ENCODE peak calls at places on chromosomes 5 and 9, in nine cellular contexts. L is activated T-helper 17 cell treated with anti-CD3 and anti-CD28 coated beads, Interleukin-2, amount 50 U/mL, for 72 hours; S is left cardiac atrium; C is K562; X is CD4-positive, CD25-positive, alpha-beta regulatory T cell; Q is right cardiac atrium; W is RWPE2; R is pancreas; J is mucosa of descending colon. N is an unnamed sample.

GRCh38 chr5:172768573-172769323 is 2.2 kb downstream of the DUSP1 start:
- ATAC-seq in L (no peak), S (no peak), C (no peak), X (no peak), Q (no peak), W (no peak), R (no peak), J (no peak), N (no peak)

GRCh38 chr5:76544268-76544926 is 78.8 kb downstream of the F2RL2 start:
- ATAC-seq in L (peak; percentile 29), S (peak; percentile 15), C (peak; percentile 77), X (peak; percentile 19), Q (no peak), W (peak; percentile 76), R (peak; percentile 84), J (peak; percentile 79), N (peak; percentile 58)

GRCh38 chr5:34503379-34504346 is 152.5 kb upstream of the RAI14 start:
- ATAC-seq in L (no peak), S (peak; percentile 75), C (no peak), X (no peak), Q (peak; percentile 75), W (no peak), R (peak; percentile 68), J (no peak), N (no peak)

GRCh38 chr9:113587471-113588031 is 124.0 kb downstream of the RGS3 start:
- ATAC-seq in L (no peak), S (peak; percentile 65), C (peak; percentile 88), X (no peak), Q (peak; percentile 72), W (no peak), R (peak; percentile 29), J (no peak), N (no peak)

GRCh38 chr5:179791881-179792611 is 1.7 kb upstream of the LTC4S start:
- ATAC-seq in L (no peak), S (peak; percentile 2), C (no peak), X (no peak), Q (peak; percentile 3), W (no peak), R (no peak), J (no peak), N (no peak)

GRCh38 chr9:93205045-93205768 is 21.3 kb downstream of the WNK2 start:
- ATAC-seq in L (peak; percentile 59), S (peak; percentile 74), C (peak; percentile 47), X (peak; percentile 33), Q (peak; percentile 79), W (no peak), R (peak; percentile 5), J (no peak), N (no peak)

GRCh38 chr5:143402464-143403356 is 776 bp downstream of the NR3C1 start:
- ATAC-seq in L (no peak), S (peak; percentile 53), C (peak; percentile 43), X (no peak), Q (peak; percentile 59), W (peak; percentile 9), R (peak; percentile 32), J (peak; percentile 20), N (peak; percentile 6)

GRCh38 chr9:96425500-96426169 is 7.5 kb upstream of the ZNF367 start:
- ATAC-seq in L (no peak), S (no peak), C (no peak), X (no peak), Q (no peak), W (no peak), R (no peak), J (peak; percentile 72), N (no peak)

GRCh38 chr9:121921444-121921843 is 171.7 kb downstream of the TTLL11 start:
- ATAC-seq in L (no peak), S (no peak), C (no peak), X (no peak), Q (no peak), W (peak; percentile 56), R (no peak), J (no peak), N (peak; percentile 54)

GRCh38 chr5:78600656-78601452 is 47.7 kb downstream of the LHFPL2 start:
- ATAC-seq in L (no peak), S (peak; percentile 21), C (no peak), X (no peak), Q (peak; percentile 56), W (peak; percentile 14), R (peak; percentile 36), J (peak; percentile 26), N (no peak)

GRCh38 chr5:922745-923472 is 30.2 kb downstream of the TRIP13 start:
- ATAC-seq in L (no peak), S (no peak), C (no peak), X (no peak), Q (peak; percentile 24), W (peak; percentile 3), R (no peak), J (no peak), N (peak; percentile 15)

GRCh38 chr5:83750759-83751158 is 30.1 kb upstream of the HAPLN1 start:
- ATAC-seq in L (no peak), S (peak; percentile 38), C (no peak), X (no peak), Q (no peak), W (no peak), R (no peak), J (no peak), N (no peak)

GRCh38 chr5:175573493-175574269 is 84.2 kb upstream of the HRH2 start:
- ATAC-seq in L (no peak), S (no peak), C (no peak), X (no peak), Q (no peak), W (no peak), R (no peak), J (peak; percentile 66), N (no peak)

N was measured in esophagus mucosa.